ENCODE peak calls at places on chromosomes 12 and 14, in four cellular contexts. L, T, G and F are unnamed samples.

GRCh38 chr12:180445-180844 is 33.5 kb downstream of the SLC6A12 start:
- DNase-seq in L (no peak), T (peak), G (peak), F (no peak)

GRCh38 chr12:23186950-23187349 is 562.0 kb downstream of the ETNK1 start:
- DNase-seq in L (no peak), T (no peak), G (no peak), F (no peak)

GRCh38 chr14:93004699-93005082 is 81.7 kb downstream of the CHGA start:
- DNase-seq in L (no peak), T (no peak), G (no peak), F (no peak)

GRCh38 chr12:115451785-115452736 is 768.1 kb upstream of the TBX3 start:
- DNase-seq in L (peak), T (no peak), G (peak), F (peak)

GRCh38 chr14:52307870-52308269 is 6.2 kb upstream of the PTGER2 start:
- DNase-seq in L (no peak), T (no peak), G (no peak), F (no peak)

GRCh38 chr12:94725375-94726168 is 75.2 kb upstream of the TMCC3 start:
- DNase-seq in L (peak), T (no peak), G (peak), F (peak)

GRCh38 chr14:52253503-52253902 is 14.0 kb upstream of the PTGDR start:
- DNase-seq in L (no peak), T (no peak), G (no peak), F (no peak)

GRCh38 chr12:110635055-110635454 is 21.1 kb downstream of the TCTN1 start:
- DNase-seq in L (no peak), T (no peak), G (no peak), F (no peak)

GRCh38 chr14:37246427-37246829 is 48.7 kb downstream of the MIPOL1 start:
- DNase-seq in L (peak), T (no peak), G (peak), F (peak)

GRCh38 chr12:12724421-12725085 is 7.4 kb downstream of the CDKN1B start:
- DNase-seq in L (no peak), T (no peak), G (no peak), F (no peak)

GRCh38 chr12:115341442-115341841 is 657.5 kb upstream of the TBX3 start:
- DNase-seq in L (no peak), T (no peak), G (no peak), F (no peak)

GRCh38 chr14:95445676-95446075 is 70.8 kb downstream of the SYNE3 start:
- DNase-seq in L (no peak), T (no peak), G (no peak), F (no peak)

GRCh38 chr14:94136575-94137331 is 7.3 kb upstream of the IFI27L2 start:
- DNase-seq in L (peak), T (no peak), G (peak), F (peak)

GRCh38 chr14:71266994-71267636 is 359.9 kb downstream of the PCNX1 start:
- DNase-seq in L (no peak), T (peak), G (no peak), F (no peak)

GRCh38 chr14:92122761-92123160 is 992 bp downstream of the CPSF2 start:
- DNase-seq in L (no peak), T (no peak), G (no peak), F (no peak)

GRCh38 chr12:25816637-25817036 is 141.8 kb upstream of the RASSF8 start:
- DNase-seq in L (no peak), T (no peak), G (no peak), F (no peak)

GRCh38 chr14:34257505-34257904 is 204.5 kb downstream of the SPTSSA start:
- DNase-seq in L (no peak), T (no peak), G (no peak), F (no peak)

GRCh38 chr14:74950795-74951442 is 4.5 kb downstream of the PGF start:
- DNase-seq in L (peak), T (no peak), G (no peak), F (peak)

GRCh38 chr14:100297320-100298300 is 8.6 kb downstream of the SLC25A29 start:
- DNase-seq in L (no peak), T (peak), G (peak), F (no peak)

GRCh38 chr14:35825968-35826217 is 245 bp upstream of the BRMS1L start:
- DNase-seq in L (no peak), T (no peak), G (no peak), F (no peak)

GRCh38 chr14:23446291-23446851 is 10.9 kb upstream of the MYH7 start:
- DNase-seq in L (no peak), T (no peak), G (no peak), F (peak)

GRCh38 chr14:76761849-76762616 is 765 bp downstream of the VASH1 start:
- DNase-seq in L (no peak), T (no peak), G (no peak), F (no peak)

GRCh38 chr14:57871487-57872080 is 5.7 kb upstream of the SLC35F4 start:
- DNase-seq in L (peak), T (peak), G (peak), F (peak)

GRCh38 chr12:132807295-132808222 is 21.1 kb downstream of the GOLGA3 start:
- DNase-seq in L (no peak), T (no peak), G (peak), F (peak)

GRCh38 chr14:88312262-88312661 is 10.8 kb downstream of the KCNK10 start:
- DNase-seq in L (no peak), T (no peak), G (no peak), F (no peak)

GRCh38 chr14:61977217-61977616 is 215.0 kb downstream of the SNAPC1 start:
- DNase-seq in L (no peak), T (no peak), G (no peak), F (no peak)

GRCh38 chr12:43786899-43787693 is 19.0 kb downstream of the TWF1 start:
- DNase-seq in L (no peak), T (no peak), G (no peak), F (no peak)

GRCh38 chr14:30227436-30227835 is 299.8 kb upstream of the PRKD1 start:
- DNase-seq in L (no peak), T (no peak), G (no peak), F (no peak)

GRCh38 chr14:30230719-30231118 is 303.1 kb upstream of the PRKD1 start:
- DNase-seq in L (no peak), T (no peak), G (no peak), F (no peak)

GRCh38 chr14:30223966-30224365 is 296.3 kb upstream of the PRKD1 start:
- DNase-seq in L (no peak), T (no peak), G (no peak), F (no peak)

GRCh38 chr14:30225171-30225570 is 297.5 kb upstream of the PRKD1 start:
- DNase-seq in L (no peak), T (no peak), G (no peak), F (no peak)

GRCh38 chr14:30227871-30228270 is 300.2 kb upstream of the PRKD1 start:
- DNase-seq in L (no peak), T (no peak), G (no peak), F (no peak)
- TF ChIP-seq TARDBP in L (no peak), T (no peak), G (no peak), F (no peak)

DNA sequence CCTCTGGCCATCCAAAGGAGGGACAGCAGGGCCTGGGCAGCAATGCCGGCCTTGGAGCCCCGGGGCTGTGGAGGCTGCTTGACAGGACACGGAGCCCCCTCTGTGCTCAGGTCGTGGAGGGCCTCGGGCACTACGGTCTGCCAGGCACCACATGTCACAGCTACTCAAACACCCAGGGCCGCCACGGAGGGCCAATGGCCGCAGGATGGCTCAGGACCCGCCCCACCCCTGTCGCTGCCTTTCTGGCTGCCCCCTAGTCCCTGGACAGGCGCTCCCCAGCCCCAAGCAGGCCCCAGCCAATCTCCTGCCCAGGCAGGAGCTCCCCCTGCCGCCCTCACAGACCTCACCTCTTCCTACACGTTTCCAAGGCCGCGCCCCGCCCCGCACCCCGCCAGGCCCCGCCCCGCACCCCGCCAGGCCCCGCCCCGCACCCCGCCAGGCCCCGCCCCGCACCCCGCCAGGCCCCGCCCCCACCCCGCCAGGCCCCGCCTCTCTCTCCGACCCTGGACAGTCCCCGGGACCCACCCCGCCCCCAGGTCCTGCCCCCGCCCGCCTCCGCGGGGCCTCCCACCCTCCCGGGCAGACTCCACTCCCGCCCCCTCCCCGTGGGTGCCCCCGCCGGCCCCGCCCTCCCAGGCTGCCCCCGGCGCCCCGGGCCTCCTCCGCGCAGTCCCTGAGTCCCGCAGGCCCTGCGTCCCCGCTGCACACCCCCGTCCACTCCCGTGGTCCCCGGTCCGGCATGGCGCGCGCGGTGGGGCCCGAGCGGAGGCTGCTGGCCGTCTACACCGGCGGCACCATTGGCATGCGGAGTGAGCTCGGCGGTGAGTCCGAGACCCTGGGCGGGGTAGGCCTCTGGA is at the start of gene ASPG:
- DNase-seq in L (no peak), T (no peak), G (peak), F (peak)
- TF ChIP-seq TARDBP in L (no peak), T (no peak), G (no peak), F (no peak)

DNA sequence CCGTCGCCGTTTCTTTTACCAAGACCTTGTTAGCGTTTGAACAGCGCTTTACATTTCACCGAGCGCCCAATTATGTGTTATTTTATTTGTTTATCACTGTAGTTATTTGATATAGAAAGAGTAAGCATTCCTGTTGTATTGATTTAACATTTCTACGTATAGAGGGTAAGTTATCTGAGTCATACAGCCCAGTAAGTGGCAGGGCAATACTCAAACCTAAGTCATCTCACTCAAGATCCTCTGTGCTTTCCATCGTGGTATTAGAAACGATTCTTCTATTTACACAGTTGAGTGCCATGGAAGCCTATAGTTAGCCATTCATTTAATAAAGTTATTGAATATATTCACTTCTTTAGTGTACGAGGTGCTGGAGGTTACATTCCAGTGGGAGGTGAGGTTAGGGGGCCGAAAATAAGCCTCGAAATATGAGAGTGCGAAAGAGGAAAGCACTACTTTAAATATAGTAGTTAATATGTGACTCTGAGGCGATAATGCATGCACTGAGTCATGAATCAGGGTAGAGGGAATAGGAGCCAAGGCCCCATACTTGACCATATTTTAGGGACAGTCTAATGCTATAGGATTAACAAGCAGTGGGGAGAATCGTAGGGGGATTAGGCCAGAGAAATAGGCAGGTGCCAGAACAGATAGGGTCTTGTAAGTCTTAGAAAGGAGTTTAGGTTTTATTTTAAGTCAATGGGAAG is 629 bp downstream of the RAD51AP1 start:
- DNase-seq in L (no peak), T (no peak), G (peak), F (no peak)
- TF ChIP-seq TARDBP in L (no peak), T (no peak), G (no peak), F (no peak)

GRCh38 chr12:123532021-123532420 is 1.5 kb downstream of the RILPL1 start:
- DNase-seq in L (no peak), T (peak), G (peak), F (no peak)
- TF ChIP-seq TARDBP in L (no peak), T (no peak), G (no peak), F (no peak)

DNA sequence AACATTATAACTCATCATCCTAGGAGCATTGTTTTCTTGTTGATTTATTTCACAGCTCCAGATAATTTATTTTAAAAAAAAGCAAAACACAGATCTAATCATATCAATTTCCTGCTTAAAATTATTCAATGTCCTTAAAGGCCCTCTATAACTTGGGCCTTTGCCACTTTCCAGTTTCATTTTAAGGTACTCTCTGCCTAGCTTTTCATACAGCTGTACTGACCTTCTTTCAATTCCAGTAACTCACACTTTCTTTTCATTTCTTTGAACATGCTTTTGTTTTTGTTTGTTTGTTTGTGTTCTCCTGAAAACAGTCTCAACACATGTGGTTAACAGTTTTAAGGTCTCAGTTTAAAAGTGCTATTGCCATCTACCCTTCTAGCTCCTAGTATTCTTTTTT is 281.9 kb downstream of the ACSS3 start:
- DNase-seq in L (no peak), T (no peak), G (no peak), F (no peak)
- TF ChIP-seq TARDBP in L (no peak), T (no peak), G (no peak), F (no peak)